ENCODE peak calls at places on chromosomes 11 and 22, in six cellular contexts. F is choroid plexus epithelial cell, H is NAMALWA, X is HL-60, T is activated T-helper 1 cell treated with Interleukin-2 at 50 U/mL for 16 hours, Q is NCI-H1417. A is an unnamed sample.

GRCh38 chr11:113896156-113896879 is 8.3 kb upstream of the HTR3B start:
- DNase-seq in F (peak), H (peak), X (peak), T (no peak), Q (peak), A (peak)

GRCh38 chr22:29096736-29097669 is 24.2 kb downstream of the KREMEN1 start:
- DNase-seq in F (peak), H (no peak), X (no peak), T (no peak), Q (no peak), A (no peak)

GRCh38 chr11:17473071-17473744 is 3.4 kb downstream of the ABCC8 start:
- DNase-seq in F (peak), H (no peak), X (no peak), T (no peak), Q (no peak), A (no peak)

GRCh38 chr22:47377926-47378560 is 615.6 kb downstream of the TBC1D22A start:
- DNase-seq in F (no peak), H (no peak), X (no peak), T (no peak), Q (no peak), A (no peak)

GRCh38 chr11:118294053-118294452 is 10.5 kb upstream of the CD3E start:
- DNase-seq in F (no peak), H (no peak), X (no peak), T (no peak), Q (no peak), A (no peak)

GRCh38 chr22:38831166-38831945 is 12.5 kb downstream of the NPTXR start:
- DNase-seq in F (peak), H (no peak), X (peak), T (no peak), Q (no peak), A (no peak)

GRCh38 chr11:95295382-95295781 is 64.4 kb upstream of the SESN3 start:
- DNase-seq in F (no peak), H (no peak), X (no peak), T (no peak), Q (no peak), A (no peak)

GRCh38 chr11:46381836-46382643 is 571 bp downstream of the MDK start:
- DNase-seq in F (no peak), H (no peak), X (no peak), T (no peak), Q (peak), A (peak)

GRCh38 chr11:41201156-41201555 is 258.3 kb downstream of the LRRC4C start:
- DNase-seq in F (peak), H (peak), X (peak), T (no peak), Q (peak), A (peak)

GRCh38 chr22:39622881-39623367 is 52.4 kb downstream of the CACNA1I start:
- DNase-seq in F (peak), H (peak), X (peak), T (peak), Q (no peak), A (peak)

GRCh38 chr11:17498475-17498874 is 21.8 kb upstream of the ABCC8 start:
- DNase-seq in F (peak), H (no peak), X (no peak), T (no peak), Q (peak), A (no peak)

GRCh38 chr11:23201936-23202522 is 341.8 kb upstream of the CCDC179 start:
- DNase-seq in F (peak), H (no peak), X (no peak), T (no peak), Q (no peak), A (no peak)

GRCh38 chr22:48507171-48507570 is 1320.5 kb downstream of the BRD1 start:
- DNase-seq in F (no peak), H (no peak), X (no peak), T (no peak), Q (no peak), A (no peak)

GRCh38 chr11:33941637-33942160 is 49.8 kb upstream of the LMO2 start:
- DNase-seq in F (peak), H (no peak), X (peak), T (no peak), Q (no peak), A (no peak)

GRCh38 chr11:103586756-103587155 is 449.7 kb upstream of the DDI1 start:
- DNase-seq in F (peak), H (no peak), X (no peak), T (no peak), Q (no peak), A (no peak)

GRCh38 chr22:43404673-43405385 is 7.0 kb upstream of the MPPED1 start:
- DNase-seq in F (no peak), H (no peak), X (no peak), T (no peak), Q (no peak), A (no peak)

GRCh38 chr22:39496131-39496838 is 5.8 kb upstream of the MIEF1 start:
- DNase-seq in F (peak), H (peak), X (peak), T (no peak), Q (no peak), A (peak)

GRCh38 chr11:122197055-122197987 is 81.3 kb upstream of the BLID start:
- DNase-seq in F (peak), H (no peak), X (no peak), T (no peak), Q (no peak), A (no peak)

GRCh38 chr11:70460111-70460510 is 61.8 kb downstream of the CTTN start:
- DNase-seq in F (no peak), H (no peak), X (no peak), T (no peak), Q (no peak), A (no peak)

GRCh38 chr11:1569251-1569780 is 2.8 kb downstream of the DUSP8 start:
- DNase-seq in F (no peak), H (no peak), X (no peak), T (no peak), Q (no peak), A (no peak)

GRCh38 chr11:12249590-12250260 is 127.6 kb upstream of the PARVA start:
- DNase-seq in F (no peak), H (peak), X (no peak), T (no peak), Q (peak), A (no peak)

GRCh38 chr11:134613646-134614045 is 201.6 kb upstream of the B3GAT1 start:
- DNase-seq in F (no peak), H (no peak), X (no peak), T (no peak), Q (no peak), A (no peak)

GRCh38 chr22:29302402-29302680 is 4.1 kb upstream of the GAS2L1 start:
- DNase-seq in F (no peak), H (no peak), X (no peak), T (no peak), Q (no peak), A (no peak)

GRCh38 chr11:130473795-130474377 is 25.4 kb downstream of the ADAMTS15 start:
- DNase-seq in F (no peak), H (no peak), X (no peak), T (no peak), Q (no peak), A (no peak)

GRCh38 chr11:71064702-71065515 is 187.5 kb downstream of the SHANK2 start:
- DNase-seq in F (no peak), H (no peak), X (no peak), T (no peak), Q (no peak), A (no peak)

GRCh38 chr11:3091846-3092602 is 34.8 kb upstream of the CARS1 start:
- DNase-seq in F (peak), H (peak), X (peak), T (peak), Q (peak), A (peak)

GRCh38 chr11:119791701-119792151 is 62.7 kb upstream of the NECTIN1 start:
- DNase-seq in F (peak), H (no peak), X (no peak), T (no peak), Q (peak), A (no peak)

GRCh38 chr11:134640971-134641968 is 229.2 kb upstream of the B3GAT1 start:
- DNase-seq in F (no peak), H (no peak), X (no peak), T (no peak), Q (no peak), A (no peak)

GRCh38 chr11:101444164-101444563 is 139.6 kb downstream of the TRPC6 start:
- DNase-seq in F (no peak), H (no peak), X (no peak), T (no peak), Q (no peak), A (no peak)

GRCh38 chr11:83945953-83946352 is 659.8 kb upstream of the CCDC90B start:
- DNase-seq in F (no peak), H (no peak), X (no peak), T (no peak), Q (no peak), A (no peak)

GRCh38 chr22:39240841-39241631 is 3.7 kb downstream of the PDGFB start:
- DNase-seq in F (peak), H (no peak), X (no peak), T (peak), Q (no peak), A (peak)

GRCh38 chr22:22901578-22902218 is 14.1 kb downstream of the IGLL5 start:
- DNase-seq in F (no peak), H (peak), X (no peak), T (no peak), Q (no peak), A (no peak)

GRCh38 chr22:48885271-48885918 is 942.3 kb downstream of the BRD1 start:
- DNase-seq in F (no peak), H (no peak), X (no peak), T (no peak), Q (no peak), A (no peak)

GRCh38 chr11:72326151-72326842 is 82.3 kb upstream of the PHOX2A start:
- DNase-seq in F (peak), H (no peak), X (no peak), T (no peak), Q (no peak), A (peak)

GRCh38 chr22:31616315-31616980 is 45.6 kb downstream of the PISD start:
- DNase-seq in F (no peak), H (peak), X (peak), T (no peak), Q (no peak), A (peak)

GRCh38 chr22:45918455-45919370 is 58.2 kb downstream of the WNT7B start:
- DNase-seq in F (no peak), H (no peak), X (peak), T (no peak), Q (no peak), A (no peak)

GRCh38 chr11:114301088-114301487 is 4.9 kb downstream of the NNMT start:
- DNase-seq in F (no peak), H (no peak), X (no peak), T (no peak), Q (no peak), A (no peak)

A was measured in stimulated activated naive CD8-positive, alpha-beta T cell treated with anti-CD3 and anti-CD28 coated beads, Interleukin-15, Interleukin-2, amounts not matched to agents 100 U/mL and 50 U/mL, for 24 hours.